ENCODE peak calls at places on chromosomes 5 and 9, in eight cellular contexts. X is islet precursor cell, D is iPS-NIHi11, C is mesenchymal stem cell, W is C1 segment of cervical spinal cord, Y is ELR, J is heart left ventricle, Q is T47D. M is an unnamed sample.

GRCh38 chr9:115469826-115470225 is 351.9 kb upstream of the TNC start:
- DNase-seq in X (no peak), D (no peak), C (no peak), W (no peak), Y (no peak), J (no peak), Q (no peak), M (no peak)

GRCh38 chr9:12426198-12426864 is 266.9 kb upstream of the TYRP1 start:
- DNase-seq in X (peak), D (peak), C (peak), W (no peak), Y (no peak), J (no peak), Q (peak), M (peak)

GRCh38 chr5:166639151-166639550 is 1652.3 kb upstream of the WWC1 start:
- DNase-seq in X (peak), D (no peak), C (peak), W (no peak), Y (no peak), J (no peak), Q (no peak), M (no peak)

GRCh38 chr9:112894031-112894430 is 3.4 kb upstream of the SLC46A2 start:
- DNase-seq in X (no peak), D (no peak), C (peak), W (no peak), Y (peak), J (no peak), Q (no peak), M (no peak)

GRCh38 chr9:121372563-121373400 is 2.7 kb upstream of the STOM start:
- DNase-seq in X (no peak), D (no peak), C (peak), W (no peak), Y (peak), J (peak), Q (peak), M (no peak)

GRCh38 chr9:129661029-129661428 is 4.4 kb upstream of the PRRX2 start:
- DNase-seq in X (no peak), D (no peak), C (no peak), W (no peak), Y (no peak), J (no peak), Q (no peak), M (no peak)

GRCh38 chr9:136562746-136563506 is 17.1 kb upstream of the NOTCH1 start:
- DNase-seq in X (no peak), D (no peak), C (no peak), W (no peak), Y (no peak), J (peak), Q (no peak), M (no peak)

GRCh38 chr5:81948349-81948748 is 23.5 kb upstream of the ATG10 start:
- DNase-seq in X (no peak), D (no peak), C (no peak), W (no peak), Y (no peak), J (no peak), Q (no peak), M (no peak)

GRCh38 chr5:135723451-135723850 is 111.0 kb upstream of the SLC25A48 start:
- DNase-seq in X (no peak), D (no peak), C (peak), W (no peak), Y (no peak), J (no peak), Q (no peak), M (no peak)

GRCh38 chr5:11557063-11557462 is 347.2 kb downstream of the CTNND2 start:
- DNase-seq in X (no peak), D (no peak), C (no peak), W (no peak), Y (no peak), J (no peak), Q (no peak), M (no peak)

GRCh38 chr9:91689006-91689405 is 261.0 kb downstream of the ROR2 start:
- DNase-seq in X (no peak), D (no peak), C (no peak), W (no peak), Y (no peak), J (no peak), Q (no peak), M (no peak)

GRCh38 chr9:93007529-93008058 is 50.9 kb upstream of the SUSD3 start:
- DNase-seq in X (no peak), D (no peak), C (no peak), W (no peak), Y (no peak), J (no peak), Q (no peak), M (no peak)

GRCh38 chr5:58088941-58089340 is 370.9 kb downstream of the PLK2 start:
- DNase-seq in X (no peak), D (no peak), C (peak), W (no peak), Y (no peak), J (no peak), Q (peak), M (no peak)